ENCODE peak calls at places on chromosome 22, in seven cellular contexts. R, I, Q, N, O, X and C are unnamed samples.

GRCh38 chr22:23836692-23837495 is 1.9 kb downstream of the DERL3 start:
- DNase-seq in R (no peak), I (no peak), Q (peak; percentile 60), N (no peak), O (no peak), X (no peak), C (no peak)

GRCh38 chr22:19128946-19129727 is 2.0 kb upstream of the TSSK2 start:
- DNase-seq in R (no peak), I (no peak), Q (no peak), N (no peak), O (no peak), X (no peak), C (no peak)

GRCh38 chr22:40241200-40241763 is 63.6 kb downstream of the TNRC6B start:
- DNase-seq in R (no peak), I (no peak), Q (no peak), N (no peak), O (no peak), X (no peak), C (no peak)

GRCh38 chr22:27718186-27719032 is 83.1 kb downstream of the MN1 start:
- DNase-seq in R (peak; percentile 98), I (peak; percentile 73), Q (no peak), N (peak; percentile 57), O (peak; percentile 84), X (peak; percentile 73), C (peak; percentile 84)

GRCh38 chr22:40216041-40216756 is 38.5 kb downstream of the TNRC6B start:
- DNase-seq in R (no peak), I (no peak), Q (no peak), N (peak; percentile 28), O (no peak), X (no peak), C (no peak)

GRCh38 chr22:35637254-35637653 is 11.0 kb upstream of the APOL6 start:
- DNase-seq in R (no peak), I (no peak), Q (no peak), N (no peak), O (no peak), X (no peak), C (no peak)

GRCh38 chr22:21443057-21443734 is 24.0 kb upstream of the TMEM191C start:
- DNase-seq in R (no peak), I (no peak), Q (peak; percentile 45), N (no peak), O (peak; percentile 8), X (no peak), C (no peak)

GRCh38 chr22:47332246-47332980 is 570.0 kb downstream of the TBC1D22A start:
- DNase-seq in R (no peak), I (no peak), Q (peak; percentile 54), N (no peak), O (no peak), X (no peak), C (no peak)

GRCh38 chr22:48664586-48664985 is 1163.1 kb downstream of the BRD1 start:
- DNase-seq in R (no peak), I (no peak), Q (no peak), N (no peak), O (no peak), X (no peak), C (no peak)

GRCh38 chr22:25933158-25933788 is 191.3 kb downstream of the MYO18B start:
- DNase-seq in R (no peak), I (no peak), Q (no peak), N (no peak), O (no peak), X (no peak), C (no peak)

GRCh38 chr22:18119409-18120110 is 9.0 kb downstream of the TUBA8 start:
- DNase-seq in R (no peak), I (no peak), Q (no peak), N (no peak), O (no peak), X (no peak), C (no peak)

GRCh38 chr22:39215070-39215396 is 29.7 kb downstream of the PDGFB start:
- DNase-seq in R (no peak), I (no peak), Q (no peak), N (no peak), O (no peak), X (no peak), C (no peak)

GRCh38 chr22:19066531-19067271 is 55.5 kb downstream of the DGCR2 start:
- DNase-seq in R (peak; percentile 74), I (no peak), Q (no peak), N (no peak), O (no peak), X (peak; percentile 28), C (no peak)

GRCh38 chr22:32533265-32534068 is 58.9 kb downstream of the FBXO7 start:
- DNase-seq in R (no peak), I (no peak), Q (no peak), N (no peak), O (no peak), X (no peak), C (no peak)

GRCh38 chr22:47902646-47903180 is 1140.3 kb downstream of the TBC1D22A start:
- DNase-seq in R (no peak), I (no peak), Q (no peak), N (no peak), O (no peak), X (no peak), C (no peak)

GRCh38 chr22:48489551-48490512 is 1337.8 kb downstream of the BRD1 start:
- DNase-seq in R (no peak), I (no peak), Q (peak; percentile 78), N (no peak), O (no peak), X (no peak), C (no peak)

GRCh38 chr22:43142881-43143562 is at the start of gene MCAT:
- DNase-seq in R (peak; percentile 82), I (no peak), Q (peak; percentile 97), N (peak; percentile 90), O (peak; percentile 57), X (no peak), C (no peak)
- H3K4me3 ChIP-seq in R (peak within 1 kb of the TSS; percentile 84), I (peak within 1 kb of the TSS; percentile 93), Q (peak within 1 kb of the TSS; percentile 96), N (peak within 1 kb of the TSS; percentile 93), O (peak within 1 kb of the TSS; percentile 86), X (peak within 1 kb of the TSS; percentile 92), C (peak within 1 kb of the TSS; percentile 92)

GRCh38 chr22:37930270-37930951 is 23.0 kb downstream of the C22orf23 start:
- DNase-seq in R (no peak), I (no peak), Q (no peak), N (no peak), O (no peak), X (no peak), C (no peak)

GRCh38 chr22:37932401-37932800 is 21.0 kb downstream of the C22orf23 start:
- DNase-seq in R (no peak), I (no peak), Q (no peak), N (no peak), O (no peak), X (no peak), C (no peak)

GRCh38 chr22:37931893-37932389 is 21.5 kb downstream of the C22orf23 start:
- DNase-seq in R (no peak), I (no peak), Q (no peak), N (no peak), O (no peak), X (no peak), C (no peak)

GRCh38 chr22:37929390-37929789 is 23.3 kb downstream of the MICALL1 start:
- DNase-seq in R (no peak), I (no peak), Q (no peak), N (no peak), O (no peak), X (no peak), C (no peak)

GRCh38 chr22:37930952-37931440 is 22.4 kb downstream of the C22orf23 start:
- DNase-seq in R (no peak), I (no peak), Q (no peak), N (no peak), O (no peak), X (no peak), C (no peak)
- TF ChIP-seq CTCF in R (no peak), I (no peak), Q (no peak), N (no peak), O (no peak), X (no peak), C (no peak)

GRCh38 chr22:37259540-37260029 is 15.5 kb upstream of the RAC2 start:
- DNase-seq in R (peak; percentile 59), I (no peak), Q (no peak), N (no peak), O (no peak), X (no peak), C (no peak)

GRCh38 chr22:37258005-37258790 is 14.1 kb upstream of the RAC2 start:
- DNase-seq in R (no peak), I (no peak), Q (no peak), N (no peak), O (no peak), X (no peak), C (no peak)

GRCh38 chr22:37260396-37260795 is 16.3 kb upstream of the RAC2 start:
- DNase-seq in R (no peak), I (no peak), Q (no peak), N (no peak), O (no peak), X (no peak), C (no peak)

GRCh38 chr22:37260939-37261338 is 16.9 kb upstream of the RAC2 start:
- DNase-seq in R (peak; percentile 60), I (no peak), Q (peak; percentile 83), N (peak; percentile 63), O (peak; percentile 48), X (no peak), C (no peak)

DNA sequence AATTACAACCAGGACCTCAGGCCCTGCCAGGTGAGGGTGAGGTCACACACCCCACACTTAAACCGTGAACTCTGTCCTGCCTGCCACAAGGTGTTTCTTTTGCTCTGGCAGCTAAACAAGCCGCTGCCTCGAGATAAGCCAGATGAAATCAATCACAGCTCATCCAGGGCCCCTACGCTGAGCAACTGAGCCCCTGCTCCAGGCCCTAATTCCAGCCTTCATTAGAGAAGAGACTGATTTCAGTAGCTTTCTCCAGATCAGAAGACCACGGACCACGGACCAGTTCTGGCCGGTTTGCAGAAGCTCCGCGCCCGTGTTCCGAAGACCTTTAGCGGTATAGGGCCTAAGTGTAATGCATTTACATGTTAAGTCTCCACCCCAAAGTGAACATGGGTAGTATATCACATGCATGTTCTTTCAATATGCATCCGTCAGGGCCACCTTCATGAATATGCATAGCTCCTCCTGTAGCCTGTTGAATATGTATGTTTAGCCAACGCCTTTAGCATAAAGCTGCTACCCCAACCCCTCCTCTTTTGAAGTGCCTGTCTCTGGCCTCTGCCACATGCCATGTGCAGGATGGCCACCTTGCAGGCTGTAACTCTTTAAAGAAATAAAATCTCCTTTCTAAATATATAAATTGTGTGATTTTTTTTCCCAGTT is 14.9 kb upstream of the RAC2 start:
- DNase-seq in R (no peak), I (no peak), Q (no peak), N (no peak), O (no peak), X (no peak), C (no peak)
- H3K4me3 ChIP-seq in R (no peak overlapping the region), I (no peak overlapping the region), Q (no peak overlapping the region), N (no peak overlapping the region), O (no peak overlapping the region), X (no peak overlapping the region), C (no peak overlapping the region)

DNA sequence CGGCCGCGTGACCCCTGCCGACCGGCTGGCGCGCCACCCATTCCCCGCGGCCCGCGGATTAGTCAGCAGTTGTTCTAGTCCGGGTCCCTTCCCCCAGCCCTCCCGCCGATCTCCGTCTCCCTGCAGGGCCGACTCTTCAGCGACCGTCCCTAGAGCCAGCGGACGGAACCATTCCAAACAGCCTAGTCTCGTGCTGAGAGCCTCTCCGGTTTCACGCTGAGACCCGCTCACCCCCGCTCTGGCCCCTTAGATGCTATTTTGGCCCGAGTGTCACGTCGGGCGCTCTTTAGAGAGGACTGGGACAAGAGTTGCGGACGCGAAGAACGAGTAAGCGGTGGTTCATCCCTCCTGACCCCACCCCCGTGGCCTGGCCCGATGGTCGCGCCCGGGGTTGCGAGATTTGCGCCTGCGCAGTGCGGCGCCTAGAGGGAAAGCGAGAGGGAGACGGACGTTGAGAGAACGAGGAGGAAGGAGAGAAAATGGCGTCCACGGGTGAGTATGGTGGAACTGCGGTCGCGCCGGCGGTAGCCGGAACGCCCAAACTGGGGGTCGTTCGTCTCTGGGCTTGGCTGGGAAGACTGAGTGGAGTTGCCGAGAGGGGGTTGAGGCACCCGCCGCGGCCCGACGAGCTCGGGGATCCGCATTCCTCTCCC is at the start of the genes EWSR1 and RHBDD3:
- DNase-seq in R (peak; percentile 97), I (peak; percentile 84), Q (peak; percentile 99), N (peak; percentile 96), O (peak; percentile 94), X (peak; percentile 93), C (peak; percentile 71)
- TF ChIP-seq CTCF in R (no peak), I (no peak), Q (no peak), N (no peak), O (no peak), X (no peak), C (no peak)